ENCODE peak calls at places on chromosome 14, in ten cellular contexts. Q is adrenal gland; G is kidney; W is heart right ventricle; C is CD8-positive, alpha-beta memory T cell; M is mammary epithelial cell; F is pancreas; H is cardiac muscle cell; O is GM23248; J is neural progenitor cell. N is an unnamed sample. For H3K4me1, the result is how much of the 10 kb centered on the place peaks cover.

GRCh38 chr14:53509227-53509822 is 356.2 kb upstream of the DDHD1 start:
- DNase-seq in Q (no peak), G (no peak), W (peak), C (no peak), M (peak), F (peak), H (peak), O (peak), J (peak), N (peak)

GRCh38 chr14:64654072-64654899 is 49.9 kb upstream of the PLEKHG3 start:
- DNase-seq in Q (no peak), G (no peak), W (no peak), C (no peak), M (peak), F (no peak), H (peak), O (peak), J (no peak), N (no peak)

GRCh38 chr14:61099221-61099835 is 118.3 kb downstream of the SLC38A6 start:
- DNase-seq in Q (no peak), G (no peak), W (no peak), C (no peak), M (no peak), F (no peak), H (peak), O (no peak), J (no peak), N (no peak)

GRCh38 chr14:91231446-91231845 is 13.1 kb downstream of the GPR68 start:
- DNase-seq in Q (no peak), G (no peak), W (no peak), C (no peak), M (no peak), F (no peak), H (no peak), O (peak), J (no peak), N (no peak)

GRCh38 chr14:103230021-103230420 is 104.0 kb upstream of the EIF5 start:
- DNase-seq in Q (no peak), G (no peak), W (no peak), C (no peak), M (no peak), F (no peak), H (no peak), O (no peak), J (no peak), N (no peak)

GRCh38 chr14:106021832-106022231 is 495.4 kb downstream of the TMEM121 start:
- DNase-seq in Q (no peak), G (no peak), W (no peak), C (no peak), M (no peak), F (no peak), H (no peak), O (no peak), J (no peak), N (no peak)

GRCh38 chr14:89775161-89775560 is 179.4 kb downstream of the EFCAB11 start:
- DNase-seq in Q (no peak), G (no peak), W (no peak), C (no peak), M (no peak), F (no peak), H (no peak), O (no peak), J (no peak), N (no peak)

GRCh38 chr14:77682158-77682553 is 25.7 kb downstream of the ALKBH1 start:
- DNase-seq in Q (no peak), G (no peak), W (no peak), C (no peak), M (peak), F (no peak), H (peak), O (peak), J (no peak), N (no peak)

GRCh38 chr14:103724116-103724515 is 8.5 kb downstream of the ZFYVE21 start:
- DNase-seq in Q (peak), G (peak), W (peak), C (no peak), M (no peak), F (peak), H (peak), O (peak), J (no peak), N (peak)

GRCh38 chr14:89625208-89625987 is 208.4 kb upstream of the FOXN3 start:
- DNase-seq in Q (peak), G (peak), W (peak), C (no peak), M (no peak), F (no peak), H (peak), O (no peak), J (peak), N (peak)

GRCh38 chr14:75310295-75311059 is 31.8 kb downstream of the FOS start:
- DNase-seq in Q (peak), G (peak), W (peak), C (no peak), M (peak), F (peak), H (peak), O (peak), J (peak), N (peak)

GRCh38 chr14:56414231-56414630 is 165.4 kb upstream of the TMEM260 start:
- DNase-seq in Q (no peak), G (no peak), W (no peak), C (no peak), M (no peak), F (no peak), H (no peak), O (no peak), J (no peak), N (no peak)

GRCh38 chr14:54773171-54774006 is 129.2 kb downstream of the GCH1 start:
- DNase-seq in Q (peak), G (peak), W (peak), C (peak), M (peak), F (peak), H (peak), O (peak), J (peak), N (peak)

GRCh38 chr14:77024171-77024627 is 4.3 kb downstream of the IRF2BPL start:
- DNase-seq in Q (peak), G (no peak), W (no peak), C (peak), M (peak), F (peak), H (peak), O (peak), J (peak), N (peak)

GRCh38 chr14:76768671-76769500 is 7.6 kb downstream of the VASH1 start:
- DNase-seq in Q (peak), G (peak), W (no peak), C (no peak), M (no peak), F (no peak), H (no peak), O (no peak), J (no peak), N (no peak)

GRCh38 chr14:79596531-79596930 is 614.8 kb downstream of the DIO2 start:
- DNase-seq in Q (no peak), G (no peak), W (no peak), C (no peak), M (no peak), F (no peak), H (peak), O (peak), J (no peak), N (no peak)

GRCh38 chr14:79544671-79545070 is 666.6 kb downstream of the DIO2 start:
- DNase-seq in Q (no peak), G (no peak), W (no peak), C (no peak), M (no peak), F (no peak), H (peak), O (peak), J (no peak), N (no peak)

GRCh38 chr14:19823765-19824164 is 20.2 kb downstream of the OR4N2 start:
- DNase-seq in Q (no peak), G (no peak), W (no peak), C (no peak), M (no peak), F (no peak), H (no peak), O (peak), J (no peak), N (no peak)

GRCh38 chr14:86296173-86296572 is 766.2 kb downstream of the FLRT2 start:
- DNase-seq in Q (no peak), G (no peak), W (no peak), C (no peak), M (no peak), F (no peak), H (peak), O (no peak), J (no peak), N (no peak)

GRCh38 chr14:74826574-74826973 is 49.4 kb downstream of the PROX2 start:
- DNase-seq in Q (no peak), G (no peak), W (no peak), C (no peak), M (no peak), F (no peak), H (no peak), O (no peak), J (no peak), N (no peak)

GRCh38 chr14:68571073-68571703 is 221.7 kb downstream of the ZFP36L1 start:
- DNase-seq in Q (no peak), G (no peak), W (no peak), C (no peak), M (no peak), F (no peak), H (no peak), O (no peak), J (no peak), N (no peak)

GRCh38 chr14:68566075-68566474 is 226.8 kb downstream of the ZFP36L1 start:
- DNase-seq in Q (no peak), G (no peak), W (no peak), C (no peak), M (no peak), F (no peak), H (no peak), O (no peak), J (no peak), N (no peak)

GRCh38 chr14:68569546-68569908 is 223.3 kb downstream of the ZFP36L1 start:
- DNase-seq in Q (no peak), G (no peak), W (no peak), C (no peak), M (no peak), F (no peak), H (no peak), O (no peak), J (no peak), N (no peak)

GRCh38 chr14:68569970-68570409 is 222.9 kb downstream of the ZFP36L1 start:
- DNase-seq in Q (no peak), G (no peak), W (no peak), C (no peak), M (no peak), F (peak), H (no peak), O (no peak), J (no peak), N (no peak)

DNA sequence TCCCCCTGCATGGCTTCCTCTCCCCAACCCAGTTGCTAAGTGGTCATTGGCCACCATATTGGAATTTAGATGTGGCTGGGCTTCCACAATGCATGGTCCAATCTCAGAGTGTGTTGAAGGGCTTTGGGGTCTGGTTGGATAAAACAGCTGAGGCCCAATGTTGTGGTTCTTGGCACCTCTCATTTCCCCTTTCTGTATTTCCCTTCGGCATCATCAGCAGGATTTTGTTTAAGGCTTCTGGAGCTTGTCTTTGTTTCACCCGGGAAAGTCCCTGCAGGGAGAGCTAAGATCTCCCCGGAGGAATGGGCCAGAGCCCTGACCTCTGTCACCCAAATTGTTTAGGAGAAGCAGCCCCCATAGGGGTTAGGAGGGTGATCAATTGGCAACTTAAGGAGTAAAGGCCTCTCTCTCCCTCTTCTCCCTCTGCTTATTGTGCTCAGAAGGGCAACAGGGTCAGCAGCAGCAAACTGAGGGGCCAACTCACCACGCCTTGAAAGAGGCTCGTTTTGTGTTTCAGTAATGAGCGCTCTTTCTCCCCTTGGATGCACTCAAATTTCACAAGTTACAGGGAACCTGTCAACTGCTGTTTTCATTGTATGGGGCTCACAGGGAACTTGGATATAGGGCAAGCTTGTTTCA is 223.8 kb downstream of the ZFP36L1 start:
- DNase-seq in Q (no peak), G (no peak), W (no peak), C (no peak), M (no peak), F (no peak), H (no peak), O (no peak), J (peak), N (no peak)
- H3K27ac ChIP-seq in Q (no peak), G (peak), W (peak), C (no peak), M (no peak), F (peak), H (no peak), O (no peak), J (peak), N (no peak)

GRCh38 chr14:101360045-101360931 is 201.0 kb upstream of the DIO3 start:
- DNase-seq in Q (peak), G (no peak), W (peak), C (no peak), M (no peak), F (no peak), H (peak), O (peak), J (no peak), N (peak)
- H3K4me1 ChIP-seq in Q (under half), G (under half), W (under half), C (under half), M (under half), F (under half), H (under half), O (under half), J (under half), N (under half)

GRCh38 chr14:67411375-67411774 is 590 bp downstream of the PLEK2 start:
- DNase-seq in Q (no peak), G (no peak), W (no peak), C (no peak), M (no peak), F (no peak), H (no peak), O (peak), J (no peak), N (no peak)
- H3K4me3 ChIP-seq in Q (no peak), G (peak), W (peak), C (no peak), M (peak), F (peak), H (peak), O (peak), J (no peak), N (peak)

DNA sequence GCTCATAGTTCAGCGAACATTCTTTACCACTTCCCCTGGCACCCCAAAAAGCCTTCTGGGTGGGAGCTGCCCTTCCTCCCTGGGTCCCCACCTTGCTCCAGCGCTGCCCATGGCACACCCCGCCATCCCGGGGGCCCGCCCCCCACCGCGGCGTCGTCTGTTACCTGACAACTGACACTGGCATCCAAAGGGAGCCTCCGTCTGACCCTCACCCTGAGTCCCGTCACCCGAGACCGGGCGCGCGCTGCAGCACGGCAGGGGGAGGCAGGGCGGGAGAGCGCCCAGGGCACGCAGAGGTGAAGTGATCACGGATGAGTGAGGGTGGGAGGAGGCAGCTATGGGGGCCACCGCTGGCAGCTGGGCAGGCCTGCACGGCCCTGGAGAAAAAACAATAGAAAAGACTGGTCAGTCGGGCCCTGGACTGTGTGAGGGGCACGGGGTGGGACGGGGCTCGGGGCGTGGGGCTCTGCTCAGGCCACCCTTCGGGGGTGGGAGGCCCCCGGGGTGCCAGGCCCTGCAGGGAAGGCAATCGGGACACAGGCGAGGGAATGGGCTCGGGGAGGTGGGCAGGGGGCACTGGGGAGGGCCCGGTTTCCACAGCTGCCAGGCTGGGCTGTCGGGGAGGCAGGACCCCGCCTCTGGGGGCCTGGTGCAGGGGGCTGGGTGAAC is 40.7 kb downstream of the BCL11B start:
- DNase-seq in Q (no peak), G (no peak), W (no peak), C (peak), M (no peak), F (no peak), H (no peak), O (no peak), J (peak), N (no peak)
- H3K27ac ChIP-seq in Q (no peak), G (no peak), W (no peak), C (peak), M (no peak), F (no peak), H (peak), O (no peak), J (no peak), N (no peak)

GRCh38 chr14:21241218-21241819 is 27.9 kb downstream of the HNRNPC start:
- DNase-seq in Q (no peak), G (no peak), W (no peak), C (no peak), M (no peak), F (no peak), H (peak), O (peak), J (no peak), N (no peak)
- H3K4me1 ChIP-seq in Q (under half), G (under half), W (under half), C (half or more), M (under half), F (under half), H (under half), O (under half), J (under half), N (under half)

GRCh38 chr14:51573607-51574006 is 78.1 kb upstream of the FRMD6 start:
- DNase-seq in Q (no peak), G (no peak), W (no peak), C (no peak), M (no peak), F (no peak), H (no peak), O (no peak), J (no peak), N (no peak)
- H3K4me3 ChIP-seq in Q (no peak), G (no peak), W (no peak), C (no peak), M (no peak), F (no peak), H (no peak), O (no peak), J (no peak), N (no peak)

GRCh38 chr14:59306775-59307174 is 118.3 kb downstream of the DAAM1 start:
- DNase-seq in Q (no peak), G (no peak), W (no peak), C (no peak), M (peak), F (no peak), H (peak), O (peak), J (no peak), N (no peak)
- H3K27ac ChIP-seq in Q (no peak), G (no peak), W (peak), C (no peak), M (peak), F (no peak), H (peak), O (peak), J (no peak), N (no peak)

GRCh38 chr14:104968541-104969401 is 9.4 kb downstream of the AHNAK2 start:
- DNase-seq in Q (peak), G (peak), W (no peak), C (no peak), M (peak), F (no peak), H (peak), O (peak), J (peak), N (no peak)
- H3K4me1 ChIP-seq in Q (under half), G (under half), W (under half), C (under half), M (half or more), F (under half), H (under half), O (under half), J (under half), N (under half)

GRCh38 chr14:60094306-60094897 is 2.7 kb downstream of the PCNX4 start:
- DNase-seq in Q (no peak), G (no peak), W (peak), C (no peak), M (no peak), F (no peak), H (peak), O (peak), J (peak), N (no peak)
- H3K4me3 ChIP-seq in Q (no peak), G (peak), W (peak), C (no peak), M (peak), F (no peak), H (no peak), O (peak), J (peak), N (peak)